ENCODE peak calls at places on chromosomes 5 and 9, in four cellular contexts. N is endothelial cell, K is sigmoid colon, O is brain microvascular endothelial cell. V is an unnamed sample.

GRCh38 chr5:126464959-126465358 is 41.8 kb downstream of the GRAMD2B start:
- DNase-seq in K (no peak), N (no peak), O (no peak), V (no peak)

GRCh38 chr5:142826741-142827492 is 56.7 kb downstream of the ARHGAP26 start:
- DNase-seq in N (no peak), K (no peak), O (peak; percentile 62), V (peak; percentile 85)

GRCh38 chr5:143245929-143246561 is 157.4 kb downstream of the NR3C1 start:
- DNase-seq in N (no peak), K (no peak), O (peak; percentile 96), V (peak; percentile 98)

GRCh38 chr5:10452768-10453331 is 11.2 kb downstream of the ROPN1L start:
- DNase-seq in N (peak; percentile 26), O (peak; percentile 74), K (no peak), V (peak; percentile 91)

GRCh38 chr9:6024035-6024554 is 8.7 kb upstream of the RANBP6 start:
- DNase-seq in N (peak; percentile 26), O (no peak), K (no peak), V (peak; percentile 6)

GRCh38 chr9:133731876-133732321 is 6.3 kb downstream of the SARDH start:
- DNase-seq in O (peak; percentile 61), K (no peak), N (no peak), V (peak; percentile 40)

GRCh38 chr9:16417749-16418148 is 452.7 kb downstream of the BNC2 start:
- DNase-seq in N (no peak), K (no peak), O (peak; percentile 63), V (peak; percentile 45)

GRCh38 chr5:176887252-176887849 is 11.8 kb downstream of the HK3 start:
- DNase-seq in K (peak; percentile 48), N (no peak), O (no peak), V (no peak)

GRCh38 chr5:179733764-179734126 is 1.1 kb downstream of the MAML1 start:
- DNase-seq in N (no peak), K (no peak), O (no peak), V (no peak)

GRCh38 chr5:60007724-60008123 is 114.2 kb upstream of the PDE4D start:
- DNase-seq in O (no peak), K (no peak), N (no peak), V (no peak)

GRCh38 chr9:132857031-132857430 is 21.1 kb downstream of the AK8 start:
- DNase-seq in O (peak; percentile 5), K (peak; percentile 93), N (no peak), V (peak; percentile 21)

GRCh38 chr5:157607371-157608161 is 32.0 kb upstream of the ADAM19 start:
- DNase-seq in N (no peak), O (peak; percentile 76), K (no peak), V (peak; percentile 70)

GRCh38 chr5:103674739-103675138 is 112.2 kb upstream of the NUDT12 start:
- DNase-seq in O (peak; percentile 15), N (no peak), K (no peak), V (peak; percentile 1)

GRCh38 chr9:132003904-132004303 is 75.8 kb downstream of the MED27 start:
- DNase-seq in K (no peak), N (no peak), O (no peak), V (no peak)

GRCh38 chr5:153781325-153781724 is 257.4 kb downstream of the FAM114A2 start:
- DNase-seq in O (no peak), K (no peak), N (no peak), V (no peak)

GRCh38 chr5:141958113-141958512 is at the start of gene PCDH12:
- DNase-seq in N (peak; percentile 68), K (peak; percentile 74), O (no peak), V (peak; percentile 33)

V was measured in EL.